ENCODE peak calls at places on chromosomes 16 and 17, in five cellular contexts. G, K, B, A and D are unnamed samples.

GRCh38 chr16:49410226-49410625 is 36.6 kb downstream of the C16orf78 start:
- DNase-seq in G (no peak), A (no peak), K (no peak), B (no peak), D (no peak)

GRCh38 chr16:22888791-22889190 is 74.8 kb downstream of the HS3ST2 start:
- DNase-seq in K (no peak), A (no peak), B (peak; percentile 26), G (no peak), D (no peak)

GRCh38 chr17:48593126-48593829 is at the start of gene HOXB5:
- DNase-seq in G (no peak), A (peak; percentile 70), B (no peak), K (no peak), D (no peak)

GRCh38 chr17:75364078-75364477 is 41.4 kb downstream of the GRB2 start:
- DNase-seq in A (no peak), K (no peak), G (peak; percentile 47), B (no peak), D (no peak)

GRCh38 chr17:80169107-80169506 is 723 bp upstream of the CARD14 start:
- DNase-seq in A (no peak), G (no peak), B (no peak), K (no peak), D (no peak)

GRCh38 chr16:86668136-86668535 is 89.8 kb downstream of the FOXL1 start:
- DNase-seq in A (peak; percentile 57), B (no peak), K (no peak), G (no peak), D (no peak)

GRCh38 chr17:70820276-70820675 is 650.9 kb downstream of the KCNJ2 start:
- DNase-seq in K (no peak), B (no peak), A (no peak), G (no peak), D (no peak)

GRCh38 chr17:58504826-58505351 is 9.5 kb downstream of the MTMR4 start:
- DNase-seq in K (no peak), B (peak; percentile 32), A (no peak), G (no peak), D (peak; percentile 44)

GRCh38 chr16:24208710-24209109 is 47.4 kb upstream of the CACNG3 start:
- DNase-seq in K (no peak), G (no peak), B (no peak), A (peak; percentile 55), D (no peak)

GRCh38 chr16:51061355-51061754 is 89.7 kb downstream of the SALL1 start:
- DNase-seq in K (no peak), B (no peak), A (no peak), G (no peak), D (no peak)

GRCh38 chr16:87487361-87487924 is 5.4 kb downstream of the ZCCHC14 start:
- DNase-seq in G (peak; percentile 75), B (peak; percentile 84), K (peak; percentile 85), A (peak; percentile 73), D (no peak)

GRCh38 chr16:71722801-71723536 is 1.5 kb downstream of the PHLPP2 start:
- DNase-seq in K (peak; percentile 83), G (peak; percentile 65), B (peak; percentile 69), A (peak; percentile 86), D (peak; percentile 57)

GRCh38 chr16:69941251-69942098 is 9.7 kb upstream of the CLEC18A start:
- DNase-seq in A (no peak), B (no peak), K (peak; percentile 64), G (no peak), D (no peak)

GRCh38 chr16:1865902-1866690 is 5.9 kb downstream of the MEIOB start:
- DNase-seq in A (no peak), B (no peak), G (no peak), K (no peak), D (no peak)

GRCh38 chr16:50270510-50271147 is 4.3 kb downstream of the ADCY7 start:
- DNase-seq in B (no peak), A (no peak), G (no peak), K (peak; percentile 73), D (no peak)

GRCh38 chr17:76588182-76588581 is 2.5 kb upstream of the ST6GALNAC2 start:
- DNase-seq in G (no peak), K (peak; percentile 27), B (no peak), A (no peak), D (no peak)

GRCh38 chr17:8158267-8159031 is 4.3 kb downstream of the VAMP2 start:
- DNase-seq in A (peak; percentile 95), K (peak; percentile 92), B (peak; percentile 99), G (peak; percentile 32), D (peak; percentile 79)

GRCh38 chr16:10756574-10756973 is 12.9 kb downstream of the NUBP1 start:
- DNase-seq in A (no peak), B (no peak), K (no peak), G (no peak), D (no peak)

GRCh38 chr17:40251576-40251975 is 32.5 kb downstream of the WIPF2 start:
- DNase-seq in G (peak; percentile 14), A (no peak), B (no peak), K (no peak), D (no peak)

GRCh38 chr17:2076461-2076984 is 21.6 kb downstream of the HIC1 start:
- DNase-seq in A (no peak), B (no peak), K (no peak), G (no peak), D (no peak)

GRCh38 chr17:36697907-36698526 is 96.6 kb downstream of the MRM1 start:
- DNase-seq in K (no peak), A (no peak), B (no peak), G (no peak), D (no peak)

GRCh38 chr16:53840472-53840871 is 136.5 kb downstream of the FTO start:
- DNase-seq in G (no peak), K (no peak), B (no peak), A (no peak), D (no peak)

GRCh38 chr16:86590501-86591144 is 12.3 kb downstream of the FOXL1 start:
- DNase-seq in G (peak; percentile 75), B (no peak), A (no peak), K (no peak), D (no peak)

GRCh38 chr16:85999778-86000177 is 100.8 kb downstream of the IRF8 start:
- DNase-seq in B (no peak), A (no peak), G (no peak), K (no peak), D (peak; percentile 4)

GRCh38 chr17:60947100-60947499 is 269.4 kb downstream of the BCAS3 start:
- DNase-seq in B (no peak), A (no peak), K (no peak), G (no peak), D (no peak)

GRCh38 chr17:80978499-80979497 is 12.8 kb upstream of the CHMP6 start:
- DNase-seq in G (no peak), K (no peak), A (no peak), B (no peak), D (no peak)

GRCh38 chr16:89828870-89829629 is 775 bp downstream of the SPIRE2 start:
- DNase-seq in B (no peak), K (no peak), A (no peak), G (no peak), D (no peak)

GRCh38 chr16:15665107-15665506 is 15.1 kb downstream of the NDE1 start:
- DNase-seq in A (no peak), B (no peak), K (no peak), G (no peak), D (no peak)

GRCh38 chr17:79677646-79678045 is 53.1 kb upstream of the ENPP7 start:
- DNase-seq in B (no peak), A (no peak), K (no peak), G (no peak), D (no peak)

GRCh38 chr17:42673885-42674754 is 2.7 kb downstream of the PLEKHH3 start:
- DNase-seq in A (peak; percentile 89), G (no peak), B (peak; percentile 71), K (peak; percentile 81), D (peak; percentile 48)

GRCh38 chr17:79287743-79288142 is 213.1 kb downstream of the ENGASE start:
- DNase-seq in G (no peak), A (no peak), K (no peak), B (no peak), D (no peak)

GRCh38 chr17:40588557-40588956 is 23.3 kb upstream of the CCR7 start:
- DNase-seq in A (no peak), B (no peak), K (no peak), G (no peak), D (no peak)

GRCh38 chr17:39606434-39607056 is 1.2 kb downstream of the NEUROD2 start:
- DNase-seq in B (no peak), K (no peak), G (no peak), A (peak; percentile 71), D (peak; percentile 25)

GRCh38 chr16:84461504-84462295 is 42.8 kb downstream of the MEAK7 start:
- DNase-seq in B (no peak), A (peak; percentile 26), K (peak; percentile 46), G (no peak), D (no peak)

GRCh38 chr17:54891176-54891821 is 9.4 kb upstream of the TOM1L1 start:
- DNase-seq in G (peak; percentile 23), K (no peak), A (peak; percentile 57), B (no peak), D (no peak)

GRCh38 chr17:12568358-12569251 is 97.1 kb upstream of the MYOCD start:
- DNase-seq in G (no peak), B (no peak), K (no peak), A (no peak), D (no peak)

GRCh38 chr16:11296706-11297491 is 15.8 kb upstream of the PRM1 start:
- DNase-seq in B (no peak), A (no peak), G (no peak), K (no peak), D (no peak)

DNA sequence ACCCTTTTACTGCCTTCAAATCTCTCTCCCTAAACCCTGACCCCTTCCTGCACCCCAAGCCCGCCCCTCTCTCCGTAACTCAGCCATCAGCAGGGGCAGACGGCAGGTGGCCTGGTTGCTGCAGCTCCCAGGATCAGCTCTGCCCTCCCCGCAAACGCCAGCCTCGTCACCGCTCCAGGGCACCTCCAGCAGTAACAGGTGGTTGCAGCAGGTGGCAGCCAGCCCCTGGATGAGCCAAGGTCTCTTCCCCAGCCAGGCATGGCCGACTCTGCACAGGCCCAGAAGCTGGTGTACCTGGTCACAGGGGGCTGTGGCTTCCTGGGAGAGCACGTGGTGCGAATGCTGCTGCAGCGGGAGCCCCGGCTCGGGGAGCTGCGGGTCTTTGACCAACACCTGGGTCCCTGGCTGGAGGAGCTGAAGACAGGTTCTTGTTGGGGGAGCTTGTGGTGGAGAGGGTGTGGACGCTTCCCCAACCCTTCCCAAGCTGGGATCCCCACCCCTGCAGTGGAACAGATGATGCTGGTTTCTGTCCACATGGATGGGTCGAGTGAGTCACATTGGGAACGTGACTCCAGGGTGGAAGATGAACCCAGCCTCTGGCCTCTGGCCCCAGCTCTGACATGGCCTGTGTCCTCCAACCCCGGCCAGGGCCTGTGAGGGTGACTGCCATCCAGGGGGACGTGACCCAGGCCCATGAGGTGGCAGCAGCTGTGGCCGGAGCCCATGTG is 558 bp downstream of the HSD3B7 start:
- DNase-seq in G (no peak), A (peak; percentile 81), K (peak; percentile 89), B (peak; percentile 69), D (no peak)
- TF ChIP-seq CTCF in G (peak; percentile 53), A (no peak), K (no peak), B (no peak), D (no peak)

GRCh38 chr17:66337866-66338472 is 35.6 kb downstream of the PRKCA start:
- DNase-seq in A (no peak), K (no peak), G (no peak), B (no peak), D (no peak)
- TF ChIP-seq CTCF in A (no peak), K (no peak), G (no peak), B (no peak), D (no peak)

GRCh38 chr17:16286009-16286946 is 67.0 kb downstream of the CENPV start:
- DNase-seq in A (peak; percentile 94), B (peak; percentile 96), K (peak; percentile 88), G (peak; percentile 89), D (peak; percentile 41)
- TF ChIP-seq CTCF in A (no peak), B (no peak), K (no peak), G (no peak), D (no peak)

GRCh38 chr16:48113471-48113870 is 42.3 kb downstream of the ABCC12 start:
- DNase-seq in K (no peak), A (peak; percentile 54), B (no peak), G (no peak), D (no peak)
- TF ChIP-seq CTCF in K (no peak), A (peak; percentile 60), B (no peak), G (peak; percentile 52), D (no peak)